ENCODE peak calls at places on chromosome 18, in eight cellular contexts. One of them, this sample, is unnamed.
A peak's percentile ranks its signal among the peaks of the same experiment; 100 is the strongest.

GRCh38 chr18:60017371-60017770 is 117.6 kb downstream of the PMAIP1 start:
- DNase-seq in iris pigment epithelial cell: no peak
- DNase-seq in astrocyte of the spinal cord: no peak
- DNase-seq in NCI-H345: no peak
- DNase-seq in Right ventricle myocardium superior: no peak
- DNase-seq in H4: no peak
- DNase-seq in endothelial cell of umbilical vein: no peak
- DNase-seq in ACHN: no peak
- DNase-seq in this sample: no peak

GRCh38 chr18:46877329-46877987 is 39.8 kb downstream of the PIAS2 start:
- DNase-seq in iris pigment epithelial cell: no peak
- DNase-seq in endothelial cell of umbilical vein: no peak
- DNase-seq in ACHN: no peak
- DNase-seq in H4: no peak
- DNase-seq in NCI-H345: no peak
- DNase-seq in astrocyte of the spinal cord: no peak
- DNase-seq in Right ventricle myocardium superior: no peak
- DNase-seq in this sample: no peak

GRCh38 chr18:76805221-76805620 is 17.1 kb upstream of the ZNF236 start:
- DNase-seq in Right ventricle myocardium superior: no peak
- DNase-seq in ACHN: peak; percentile 18
- DNase-seq in H4: peak; percentile 27
- DNase-seq in NCI-H345: no peak
- DNase-seq in astrocyte of the spinal cord: peak; percentile 39
- DNase-seq in endothelial cell of umbilical vein: peak; percentile 50
- DNase-seq in iris pigment epithelial cell: peak; percentile 63
- DNase-seq in this sample: no peak

GRCh38 chr18:10715791-10716190 is 190.0 kb downstream of the NAPG start:
- DNase-seq in ACHN: peak; percentile 25
- DNase-seq in endothelial cell of umbilical vein: no peak
- DNase-seq in astrocyte of the spinal cord: peak; percentile 42
- DNase-seq in Right ventricle myocardium superior: no peak
- DNase-seq in NCI-H345: no peak
- DNase-seq in H4: peak; percentile 64
- DNase-seq in iris pigment epithelial cell: peak; percentile 59
- DNase-seq in this sample: no peak

GRCh38 chr18:55322176-55322735 is 265.7 kb downstream of the TCF4 start:
- DNase-seq in Right ventricle myocardium superior: peak; percentile 91
- DNase-seq in NCI-H345: no peak
- DNase-seq in astrocyte of the spinal cord: peak; percentile 96
- DNase-seq in H4: peak; percentile 89
- DNase-seq in iris pigment epithelial cell: peak; percentile 96
- DNase-seq in ACHN: peak; percentile 86
- DNase-seq in endothelial cell of umbilical vein: peak; percentile 96
- DNase-seq in this sample: peak; percentile 24

GRCh38 chr18:70072678-70073077 is 125.0 kb upstream of the CD226 start:
- DNase-seq in NCI-H345: peak; percentile 38
- DNase-seq in endothelial cell of umbilical vein: peak; percentile 60
- DNase-seq in H4: peak; percentile 46
- DNase-seq in iris pigment epithelial cell: peak; percentile 41
- DNase-seq in ACHN: peak; percentile 26
- DNase-seq in astrocyte of the spinal cord: peak; percentile 42
- DNase-seq in Right ventricle myocardium superior: no peak
- DNase-seq in this sample: no peak

GRCh38 chr18:69747388-69747787 is 200.3 kb downstream of the CD226 start:
- DNase-seq in iris pigment epithelial cell: no peak
- DNase-seq in Right ventricle myocardium superior: no peak
- DNase-seq in endothelial cell of umbilical vein: no peak
- DNase-seq in H4: no peak
- DNase-seq in astrocyte of the spinal cord: no peak
- DNase-seq in ACHN: no peak
- DNase-seq in NCI-H345: no peak
- DNase-seq in this sample: no peak

GRCh38 chr18:14179306-14179705 is 47.1 kb upstream of the ZNF519 start:
- DNase-seq in ACHN: no peak
- DNase-seq in endothelial cell of umbilical vein: no peak
- DNase-seq in NCI-H345: no peak
- DNase-seq in iris pigment epithelial cell: no peak
- DNase-seq in Right ventricle myocardium superior: no peak
- DNase-seq in astrocyte of the spinal cord: peak; percentile 1
- DNase-seq in H4: no peak
- DNase-seq in this sample: no peak

GRCh38 chr18:22167471-22168151 is 1.8 kb upstream of the GATA6 start:
- DNase-seq in H4: no peak
- DNase-seq in astrocyte of the spinal cord: peak; percentile 71
- DNase-seq in Right ventricle myocardium superior: no peak
- DNase-seq in endothelial cell of umbilical vein: peak; percentile 73
- DNase-seq in ACHN: no peak
- DNase-seq in iris pigment epithelial cell: no peak
- DNase-seq in NCI-H345: no peak
- DNase-seq in this sample: no peak

GRCh38 chr18:13103366-13103765 is 112.2 kb downstream of the CEP192 start:
- DNase-seq in Right ventricle myocardium superior: no peak
- DNase-seq in iris pigment epithelial cell: peak; percentile 7
- DNase-seq in H4: no peak
- DNase-seq in astrocyte of the spinal cord: no peak
- DNase-seq in endothelial cell of umbilical vein: no peak
- DNase-seq in ACHN: no peak
- DNase-seq in NCI-H345: no peak
- DNase-seq in this sample: no peak

GRCh38 chr18:55421612-55422381 is 166.2 kb downstream of the TCF4 start:
- DNase-seq in endothelial cell of umbilical vein: peak; percentile 48
- DNase-seq in ACHN: no peak
- DNase-seq in Right ventricle myocardium superior: no peak
- DNase-seq in NCI-H345: no peak
- DNase-seq in iris pigment epithelial cell: no peak
- DNase-seq in H4: no peak
- DNase-seq in astrocyte of the spinal cord: peak; percentile 55
- DNase-seq in this sample: no peak

GRCh38 chr18:74310411-74310810 is 5.2 kb upstream of the C18orf63 start:
- DNase-seq in NCI-H345: no peak
- DNase-seq in Right ventricle myocardium superior: no peak
- DNase-seq in ACHN: peak; percentile 54
- DNase-seq in endothelial cell of umbilical vein: peak; percentile 8
- DNase-seq in iris pigment epithelial cell: peak; percentile 63
- DNase-seq in H4: peak; percentile 29
- DNase-seq in astrocyte of the spinal cord: peak; percentile 32
- DNase-seq in this sample: peak; percentile 48

GRCh38 chr18:62420151-62420512 is 95.0 kb downstream of the TNFRSF11A start:
- DNase-seq in H4: peak; percentile 53
- DNase-seq in ACHN: peak; percentile 74
- DNase-seq in NCI-H345: no peak
- DNase-seq in astrocyte of the spinal cord: peak; percentile 28
- DNase-seq in Right ventricle myocardium superior: no peak
- DNase-seq in iris pigment epithelial cell: peak; percentile 38
- DNase-seq in endothelial cell of umbilical vein: peak; percentile 66
- DNase-seq in this sample: peak; percentile 70

GRCh38 chr18:11362856-11363255 is 213.5 kb upstream of the PIEZO2 start:
- DNase-seq in endothelial cell of umbilical vein: no peak
- DNase-seq in ACHN: no peak
- DNase-seq in H4: no peak
- DNase-seq in iris pigment epithelial cell: no peak
- DNase-seq in NCI-H345: no peak
- DNase-seq in Right ventricle myocardium superior: no peak
- DNase-seq in astrocyte of the spinal cord: no peak
- DNase-seq in this sample: no peak

GRCh38 chr18:46590103-46590502 is 66.9 kb downstream of the LOXHD1 start:
- DNase-seq in astrocyte of the spinal cord: no peak
- DNase-seq in H4: no peak
- DNase-seq in NCI-H345: no peak
- DNase-seq in ACHN: no peak
- DNase-seq in Right ventricle myocardium superior: no peak
- DNase-seq in endothelial cell of umbilical vein: no peak
- DNase-seq in iris pigment epithelial cell: no peak
- DNase-seq in this sample: no peak

GRCh38 chr18:57831597-57832377 is 28.7 kb upstream of the ATP8B1 start:
- DNase-seq in ACHN: no peak
- DNase-seq in H4: no peak
- DNase-seq in astrocyte of the spinal cord: no peak
- DNase-seq in Right ventricle myocardium superior: no peak
- DNase-seq in endothelial cell of umbilical vein: no peak
- DNase-seq in iris pigment epithelial cell: no peak
- DNase-seq in NCI-H345: no peak
- DNase-seq in this sample: no peak

GRCh38 chr18:64276736-64277135 is 127.8 kb upstream of the LINC00305 start:
- DNase-seq in ACHN: no peak
- DNase-seq in endothelial cell of umbilical vein: peak; percentile 52
- DNase-seq in Right ventricle myocardium superior: no peak
- DNase-seq in NCI-H345: no peak
- DNase-seq in astrocyte of the spinal cord: no peak
- DNase-seq in iris pigment epithelial cell: no peak
- DNase-seq in H4: no peak
- DNase-seq in this sample: no peak

GRCh38 chr18:47689386-47689785 is 241.1 kb downstream of the SMAD2 start:
- DNase-seq in endothelial cell of umbilical vein: no peak
- DNase-seq in astrocyte of the spinal cord: no peak
- DNase-seq in NCI-H345: no peak
- DNase-seq in Right ventricle myocardium superior: no peak
- DNase-seq in iris pigment epithelial cell: no peak
- DNase-seq in ACHN: no peak
- DNase-seq in H4: no peak
- DNase-seq in this sample: no peak

GRCh38 chr18:69674921-69675405 is 272.7 kb downstream of the CD226 start:
- DNase-seq in NCI-H345: no peak
- DNase-seq in H4: no peak
- DNase-seq in iris pigment epithelial cell: no peak
- DNase-seq in astrocyte of the spinal cord: no peak
- DNase-seq in Right ventricle myocardium superior: no peak
- DNase-seq in endothelial cell of umbilical vein: no peak
- DNase-seq in ACHN: no peak
- DNase-seq in this sample: no peak